ENCODE peak calls at places on chromosomes 5 and 9, in six cellular contexts. T is T-cell, F is fibroblast of pulmonary artery, K is iPS-NIHi11, C is NCI-H2029 treated with DMSO at 0.1 percent for 48 hours, G is endothelial cell. D is an unnamed sample.

GRCh38 chr5:169607882-169608281 is 24.3 kb downstream of the SPDL1 start:
- DNase-seq in T (no peak), F (no peak), K (no peak), C (no peak), G (no peak), D (no peak)

GRCh38 chr5:78499485-78499884 is 139.1 kb downstream of the SCAMP1 start:
- DNase-seq in T (no peak), F (no peak), K (no peak), C (no peak), G (no peak), D (no peak)

GRCh38 chr9:102295188-102295587 is 556.7 kb upstream of the GRIN3A start:
- DNase-seq in T (no peak), F (no peak), K (no peak), C (no peak), G (no peak), D (no peak)

GRCh38 chr5:37806016-37806415 is 33.8 kb downstream of the GDNF start:
- DNase-seq in T (no peak), F (no peak), K (no peak), C (no peak), G (no peak), D (no peak)

GRCh38 chr9:100581081-100581480 is 3.2 kb downstream of the CAVIN4 start:
- DNase-seq in T (no peak), F (no peak), K (no peak), C (no peak), G (no peak), D (no peak)

GRCh38 chr9:4555251-4555650 is 65.0 kb downstream of the SLC1A1 start:
- DNase-seq in T (peak), F (peak), K (no peak), C (no peak), G (no peak), D (no peak)

GRCh38 chr9:38022203-38022602 is 46.8 kb downstream of the SHB start:
- DNase-seq in T (no peak), F (no peak), K (no peak), C (peak), G (no peak), D (no peak)

GRCh38 chr9:76873056-76873792 is 32.7 kb downstream of the PRUNE2 start:
- DNase-seq in T (no peak), F (peak), K (peak), C (no peak), G (peak), D (no peak)

GRCh38 chr9:99906403-99907207 is at the start of gene STX17:
- DNase-seq in T (peak), F (peak), K (peak), C (peak), G (peak), D (peak)

GRCh38 chr9:6646028-6646636 is 603 bp upstream of the GLDC start:
- DNase-seq in T (no peak), F (no peak), K (no peak), C (no peak), G (no peak), D (no peak)

GRCh38 chr9:127187231-127187956 is 65.0 kb upstream of the ANGPTL2 start:
- DNase-seq in T (no peak), F (peak), K (no peak), C (no peak), G (no peak), D (no peak)

GRCh38 chr9:137807721-137808703 is 69.6 kb upstream of the CACNA1B start:
- DNase-seq in T (no peak), F (no peak), K (no peak), C (no peak), G (no peak), D (no peak)

GRCh38 chr5:142973932-142974331 is 203.8 kb downstream of the ARHGAP26 start:
- DNase-seq in T (no peak), F (no peak), K (no peak), C (no peak), G (no peak), D (no peak)

GRCh38 chr5:176405656-176406435 is 10.5 kb downstream of the CLTB start:
- DNase-seq in T (no peak), F (no peak), K (peak), C (no peak), G (peak), D (no peak)

GRCh38 chr9:95813923-95814322 is 61.6 kb upstream of the ERCC6L2 start:
- DNase-seq in T (no peak), F (no peak), K (no peak), C (no peak), G (no peak), D (no peak)

GRCh38 chr5:429453-430188 is 13.4 kb upstream of the EXOC3 start:
- DNase-seq in T (no peak), F (peak), K (peak), C (no peak), G (no peak), D (peak)

GRCh38 chr5:149489605-149490037 is 61.6 kb downstream of the CSNK1A1 start:
- DNase-seq in T (no peak), F (peak), K (no peak), C (no peak), G (no peak), D (no peak)

GRCh38 chr5:139903805-139904565 is 108.4 kb downstream of the PSD2 start:
- DNase-seq in T (peak), F (no peak), K (peak), C (no peak), G (peak), D (no peak)

GRCh38 chr5:93572773-93573626 is 8.0 kb downstream of the NR2F1-AS1 start:
- DNase-seq in T (no peak), F (peak), K (peak), C (no peak), G (peak), D (no peak)

GRCh38 chr9:99712214-99712613 is 109.5 kb upstream of the NR4A3 start:
- DNase-seq in T (no peak), F (no peak), K (no peak), C (no peak), G (no peak), D (no peak)

GRCh38 chr5:52876456-52876855 is 88.7 kb downstream of the ITGA1 start:
- DNase-seq in T (no peak), F (peak), K (no peak), C (no peak), G (no peak), D (no peak)

GRCh38 chr5:142143878-142144277 is 35.3 kb downstream of the NDFIP1 start:
- DNase-seq in T (no peak), F (peak), K (peak), C (no peak), G (no peak), D (no peak)

GRCh38 chr5:55742778-55743177 is 4.9 kb downstream of the DDX4 start:
- DNase-seq in T (no peak), F (no peak), K (peak), C (no peak), G (no peak), D (no peak)